ENCODE peak calls at places on chromosomes 1 and 21, in eight cellular contexts. Y is ACHN; J is NCI-H2171; I is breast epithelium; L is kidney epithelial cell; C is AG04450; S is fibroblast of mammary gland; P is stimulated activated CD8-positive, alpha-beta memory T cell treated with anti-CD3 and anti-CD28 coated beads, Interleukin-15, amount 100 ng/mL, for 4 hours. Z is an unnamed sample.

GRCh38 chr21:33644383-33645074 is 2.2 kb downstream of the ITSN1 start:
- DNase-seq in Y (no peak), J (no peak), I (no peak), L (no peak), C (no peak), S (peak; percentile 82), P (no peak), Z (no peak)

GRCh38 chr1:160681067-160681890 is 30.3 kb downstream of the CD48 start:
- DNase-seq in Y (peak; percentile 73), J (no peak), I (no peak), L (no peak), C (no peak), S (peak; percentile 32), P (peak; percentile 59), Z (peak; percentile 46)

GRCh38 chr1:56266355-56266754 is 313.0 kb downstream of the PLPP3 start:
- DNase-seq in Y (no peak), J (no peak), I (no peak), L (no peak), C (no peak), S (no peak), P (no peak), Z (no peak)

GRCh38 chr1:201229771-201230635 is 39.4 kb downstream of the IGFN1 start:
- DNase-seq in Y (no peak), J (no peak), I (no peak), L (no peak), C (no peak), S (peak; percentile 86), P (no peak), Z (no peak)

GRCh38 chr1:1088036-1088800 is 14.1 kb upstream of the RNF223 start:
- DNase-seq in Y (no peak), J (no peak), I (no peak), L (no peak), C (no peak), S (no peak), P (no peak), Z (no peak)

GRCh38 chr1:226638608-226639007 is 90.0 kb downstream of the STUM start:
- DNase-seq in Y (no peak), J (no peak), I (peak; percentile 65), L (no peak), C (no peak), S (no peak), P (no peak), Z (no peak)

GRCh38 chr1:157878059-157878458 is 36.5 kb upstream of the CD5L start:
- DNase-seq in Y (peak; percentile 67), J (no peak), I (no peak), L (peak; percentile 37), C (peak; percentile 7), S (peak; percentile 59), P (no peak), Z (peak; percentile 49)

GRCh38 chr21:32483293-32483595 is 70.7 kb downstream of the EVA1C start:
- DNase-seq in Y (no peak), J (no peak), I (peak; percentile 35), L (no peak), C (no peak), S (no peak), P (no peak), Z (no peak)

GRCh38 chr1:178310685-178311105 is 186.1 kb downstream of the CLEC20A start:
- DNase-seq in Y (peak; percentile 84), J (peak; percentile 41), I (no peak), L (peak; percentile 39), C (peak; percentile 21), S (peak; percentile 84), P (no peak), Z (peak; percentile 74)

GRCh38 chr21:40769231-40769630 is 77.7 kb downstream of the DSCAM start:
- DNase-seq in Y (no peak), J (no peak), I (no peak), L (no peak), C (no peak), S (no peak), P (no peak), Z (peak; percentile 94)

GRCh38 chr1:67350783-67351182 is 43.1 kb downstream of the IL12RB2 start:
- DNase-seq in Y (no peak), J (no peak), I (no peak), L (no peak), C (no peak), S (no peak), P (no peak), Z (no peak)

Z was measured in NCI-H69.